ENCODE peak calls at places on chromosome 5, in six cellular contexts. M, G, Y, N, J and X are unnamed samples.

GRCh38 chr5:58114324-58114723 is 345.6 kb downstream of the PLK2 start:
- DNase-seq in G (peak; percentile 88), N (no peak), Y (no peak), M (no peak), J (peak; percentile 81), X (no peak)

GRCh38 chr5:87164409-87164808 is 103.3 kb upstream of the RASA1 start:
- DNase-seq in M (no peak), N (no peak), Y (no peak), G (no peak), J (no peak), X (no peak)

GRCh38 chr5:32942225-32942989 is 231.3 kb downstream of the NPR3 start:
- DNase-seq in M (no peak), G (peak; percentile 28), N (peak; percentile 47), Y (peak; percentile 40), J (peak; percentile 35), X (no peak)

GRCh38 chr5:179268966-179269693 is 76.1 kb downstream of the ADAMTS2 start:
- DNase-seq in Y (no peak), N (no peak), M (peak; percentile 55), J (peak; percentile 42), G (no peak), X (peak; percentile 23)

GRCh38 chr5:51373880-51374523 is 9.2 kb upstream of the ISL1 start:
- DNase-seq in J (no peak), Y (peak; percentile 49), M (no peak), G (no peak), N (no peak), X (no peak)

GRCh38 chr5:14185336-14186131 is 42.4 kb downstream of the TRIO start:
- DNase-seq in G (peak; percentile 84), N (no peak), M (no peak), J (peak; percentile 88), Y (no peak), X (no peak)

GRCh38 chr5:103364074-103364473 is 105.5 kb downstream of the MACIR start:
- DNase-seq in J (peak; percentile 48), Y (no peak), M (no peak), N (no peak), G (no peak), X (no peak)

GRCh38 chr5:10250804-10251276 is 760 bp downstream of the CCT5 start:
- DNase-seq in N (no peak), G (no peak), J (peak; percentile 32), M (no peak), Y (no peak), X (no peak)

GRCh38 chr5:36740259-36740898 is 134.0 kb downstream of the SLC1A3 start:
- DNase-seq in J (no peak), Y (peak; percentile 40), N (no peak), G (peak; percentile 69), M (no peak), X (no peak)

GRCh38 chr5:133907075-133907474 is 61.4 kb downstream of the C5orf15 start:
- DNase-seq in M (no peak), N (no peak), Y (no peak), G (no peak), J (no peak), X (no peak)

GRCh38 chr5:38369692-38370091 is 111.3 kb downstream of the EGFLAM start:
- DNase-seq in J (peak; percentile 57), Y (no peak), M (no peak), G (no peak), N (no peak), X (no peak)

GRCh38 chr5:107501965-107502691 is 168.6 kb downstream of the EFNA5 start:
- DNase-seq in M (no peak), J (peak; percentile 29), G (no peak), Y (peak; percentile 79), N (peak; percentile 36), X (no peak)

GRCh38 chr5:72325566-72326297 is 5.6 kb downstream of the PTCD2 start:
- DNase-seq in N (no peak), Y (no peak), G (peak; percentile 88), M (no peak), J (peak; percentile 73), X (no peak)

GRCh38 chr5:173625686-173626500 is 9.4 kb upstream of the BOD1 start:
- DNase-seq in J (peak; percentile 4), Y (no peak), N (no peak), G (peak; percentile 48), M (no peak), X (no peak)

GRCh38 chr5:154236-154635 is 37.1 kb upstream of the LRRC14B start:
- DNase-seq in Y (no peak), J (no peak), N (no peak), G (no peak), M (peak; percentile 68), X (no peak)

GRCh38 chr5:73821003-73821402 is 195.0 kb downstream of the ARHGEF28 start:
- DNase-seq in J (no peak), Y (no peak), G (no peak), M (no peak), N (no peak), X (no peak)

GRCh38 chr5:132754947-132755346 is 7.7 kb downstream of the CCNI2 start:
- DNase-seq in M (no peak), G (peak; percentile 38), N (no peak), Y (peak; percentile 42), J (peak; percentile 47), X (no peak)

GRCh38 chr5:1462358-1462757 is 17.1 kb upstream of the SLC6A3 start:
- DNase-seq in N (no peak), Y (no peak), M (peak; percentile 68), J (no peak), G (no peak), X (peak; percentile 61)

GRCh38 chr5:81908044-81908443 is 63.8 kb upstream of the ATG10 start:
- DNase-seq in G (no peak), N (no peak), Y (peak; percentile 4), M (no peak), J (no peak), X (no peak)

GRCh38 chr5:124477577-124477976 is 268.9 kb downstream of the ZNF608 start:
- DNase-seq in J (no peak), N (no peak), Y (no peak), M (no peak), G (no peak), X (no peak)